ENCODE peak calls at places on chromosomes 13 and 19, in five cellular contexts. Y is RPMI7951; O is stimulated activated CD4-positive, alpha-beta T cell treated with anti-CD3 and anti-CD28 coated beads, Interleukin-1b, Interleukin-23, amount 100 ng/mL, for 24 hours; Z is caudate nucleus; E is HCT116. B is an unnamed sample.

GRCh38 chr13:31056650-31057275 is 104.9 kb downstream of the HSPH1 start:
- DNase-seq in O (no peak), Z (no peak), Y (peak; percentile 52), E (no peak), B (no peak)

GRCh38 chr13:72849571-72849970 is 67.6 kb downstream of the PIBF1 start:
- DNase-seq in Z (no peak), Y (no peak), E (no peak), O (no peak), B (no peak)

GRCh38 chr19:12994701-12995595 is at the start of gene NFIX:
- DNase-seq in Y (peak; percentile 69), Z (peak; percentile 53), O (peak; percentile 47), E (no peak), B (no peak)

GRCh38 chr13:59542303-59542702 is 621.4 kb downstream of the DIAPH3 start:
- DNase-seq in Z (no peak), Y (no peak), E (no peak), O (no peak), B (no peak)

GRCh38 chr19:18878858-18879578 is 16.9 kb downstream of the CERS1 start:
- DNase-seq in E (no peak), Y (no peak), Z (no peak), O (no peak), B (no peak)

GRCh38 chr19:2759392-2759791 is 19.6 kb upstream of the SLC39A3 start:
- DNase-seq in Y (no peak), O (no peak), E (no peak), Z (no peak), B (no peak)

GRCh38 chr19:36136975-36137686 is 2.7 kb upstream of the CAPNS1 start:
- DNase-seq in Y (peak; percentile 95), O (no peak), Z (peak; percentile 23), E (peak; percentile 77), B (no peak)

GRCh38 chr19:45889210-45889885 is 3.4 kb upstream of the IRF2BP1 start:
- DNase-seq in Z (no peak), O (no peak), Y (no peak), E (no peak), B (no peak)

GRCh38 chr13:30191491-30192100 is 115.8 kb downstream of the KATNAL1 start:
- DNase-seq in Z (no peak), E (no peak), O (no peak), Y (peak; percentile 67), B (no peak)

GRCh38 chr13:110637747-110638146 is 22.4 kb downstream of the NAXD start:
- DNase-seq in Y (no peak), Z (no peak), E (no peak), O (no peak), B (no peak)

GRCh38 chr13:105928048-105928447 is 607.4 kb downstream of the EFNB2 start:
- DNase-seq in O (no peak), E (no peak), Z (no peak), Y (peak; percentile 50), B (no peak)

GRCh38 chr19:18014197-18014596 is 6.2 kb downstream of the ARRDC2 start:
- DNase-seq in Z (no peak), O (no peak), Y (no peak), E (no peak), B (no peak)

GRCh38 chr13:75101997-75102720 is 379.8 kb downstream of the TBC1D4 start:
- DNase-seq in Z (no peak), Y (peak; percentile 10), E (no peak), O (no peak), B (no peak)

GRCh38 chr19:34671972-34672371 is 5.0 kb downstream of the SCGB2B2 start:
- DNase-seq in Y (no peak), Z (no peak), E (no peak), O (no peak), B (no peak)

GRCh38 chr19:54299126-54299498 is 13.9 kb downstream of the LILRA5 start:
- DNase-seq in Z (no peak), E (no peak), Y (no peak), O (no peak), B (no peak)

GRCh38 chr19:35346193-35347052 is 1.3 kb upstream of the FFAR1 start:
- DNase-seq in Y (no peak), O (peak; percentile 42), E (no peak), Z (no peak), B (no peak)

GRCh38 chr19:47256688-47257410 is 524 bp downstream of the CCDC9 start:
- DNase-seq in E (peak; percentile 95), Z (peak; percentile 100), O (peak; percentile 100), Y (peak; percentile 97), B (peak; percentile 94)

GRCh38 chr19:15466851-15467733 is 2.7 kb upstream of the RASAL3 start:
- DNase-seq in Y (peak; percentile 76), O (peak; percentile 40), E (no peak), Z (no peak), B (no peak)

GRCh38 chr13:52345048-52345447 is 60.9 kb downstream of the THSD1 start:
- DNase-seq in E (no peak), Y (no peak), O (no peak), Z (no peak), B (peak; percentile 22)

GRCh38 chr13:114015608-114016295 is 41.9 kb upstream of the C13orf46 start:
- DNase-seq in O (no peak), Z (no peak), Y (peak; percentile 47), E (no peak), B (peak; percentile 39)

GRCh38 chr13:97372929-97373328 is 61.0 kb upstream of the RAP2A start:
- DNase-seq in Y (no peak), Z (no peak), O (no peak), E (no peak), B (no peak)

GRCh38 chr19:47071731-47072130 is 23.3 kb upstream of the TMEM160 start:
- DNase-seq in E (no peak), Y (no peak), Z (no peak), O (no peak), B (no peak)

GRCh38 chr13:96089139-96089538 is 768 bp upstream of the HS6ST3 start:
- DNase-seq in E (no peak), O (no peak), Y (no peak), Z (no peak), B (no peak)

GRCh38 chr19:48837081-48837524 is 812 bp upstream of the HSD17B14 start:
- DNase-seq in Y (peak; percentile 77), E (peak; percentile 51), O (peak; percentile 69), Z (peak; percentile 82), B (no peak)

GRCh38 chr13:76723551-76724232 is 162.5 kb downstream of the KCTD12 start:
- DNase-seq in E (no peak), O (no peak), Z (no peak), Y (peak; percentile 78), B (peak; percentile 86)

GRCh38 chr19:6806488-6806887 is 34.0 kb downstream of the VAV1 start:
- DNase-seq in Z (no peak), Y (peak; percentile 28), O (no peak), E (peak; percentile 41), B (no peak)

GRCh38 chr19:996051-996838 is 4.0 kb upstream of the GRIN3B start:
- DNase-seq in Y (peak; percentile 43), E (no peak), O (peak; percentile 34), Z (no peak), B (no peak)

GRCh38 chr13:80444240-80445015 is 103.5 kb upstream of the SPRY2 start:
- DNase-seq in Z (no peak), O (no peak), Y (no peak), E (no peak), B (no peak)

GRCh38 chr19:35555301-35556005 is 8.0 kb downstream of the ATP4A start:
- DNase-seq in Y (peak; percentile 61), E (peak; percentile 40), O (no peak), Z (no peak), B (no peak)

GRCh38 chr13:26628706-26629105 is 71.2 kb downstream of the WASF3 start:
- DNase-seq in E (no peak), O (no peak), Z (no peak), Y (peak; percentile 33), B (no peak)

B was measured in skeletal muscle cell.